ENCODE peak calls at places on chromosomes 4 and X, in six cellular contexts. One of them, this sample, is unnamed.

GRCh38 chrX:71664889-71665491 is 2.4 kb upstream of the LOC101059915 start:
- DNase-seq in ovary: no peak
- DNase-seq in astrocyte of the spinal cord: no peak
- DNase-seq in CD8-positive, alpha-beta memory T cell: no peak
- DNase-seq in NCI-H460: no peak
- DNase-seq in MV-4-11: no peak
- DNase-seq in this sample: no peak

GRCh38 chr4:152573861-152574260 is 38.0 kb upstream of the FBXW7 start:
- DNase-seq in ovary: no peak
- DNase-seq in astrocyte of the spinal cord: no peak
- DNase-seq in CD8-positive, alpha-beta memory T cell: no peak
- DNase-seq in NCI-H460: no peak
- DNase-seq in MV-4-11: no peak
- DNase-seq in this sample: no peak

GRCh38 chr4:141713771-141714445 is 77.5 kb downstream of the IL15 start:
- DNase-seq in ovary: no peak
- DNase-seq in astrocyte of the spinal cord: peak; percentile 76
- DNase-seq in CD8-positive, alpha-beta memory T cell: no peak
- DNase-seq in NCI-H460: no peak
- DNase-seq in MV-4-11: no peak
- DNase-seq in this sample: no peak

GRCh38 chrX:129741880-129742758 is 3.3 kb downstream of the XPNPEP2 start:
- DNase-seq in ovary: no peak
- DNase-seq in astrocyte of the spinal cord: no peak
- DNase-seq in CD8-positive, alpha-beta memory T cell: no peak
- DNase-seq in NCI-H460: no peak
- DNase-seq in MV-4-11: no peak
- DNase-seq in this sample: no peak

GRCh38 chrX:154596290-154596929 is 11.5 kb downstream of the CTAG1A start:
- DNase-seq in ovary: no peak
- DNase-seq in astrocyte of the spinal cord: peak; percentile 77
- DNase-seq in CD8-positive, alpha-beta memory T cell: no peak
- DNase-seq in NCI-H460: peak; percentile 37
- DNase-seq in MV-4-11: peak; percentile 74
- DNase-seq in this sample: no peak

GRCh38 chr4:140720387-140721087 is 35.6 kb downstream of the TBC1D9 start:
- DNase-seq in ovary: no peak
- DNase-seq in astrocyte of the spinal cord: no peak
- DNase-seq in CD8-positive, alpha-beta memory T cell: no peak
- DNase-seq in NCI-H460: no peak
- DNase-seq in MV-4-11: no peak
- DNase-seq in this sample: no peak

GRCh38 chrX:15127010-15127409 is 142.9 kb downstream of the ASB9 start:
- DNase-seq in ovary: no peak
- DNase-seq in astrocyte of the spinal cord: no peak
- DNase-seq in CD8-positive, alpha-beta memory T cell: no peak
- DNase-seq in NCI-H460: no peak
- DNase-seq in MV-4-11: no peak
- DNase-seq in this sample: no peak

GRCh38 chrX:69323786-69324720 is 158.8 kb upstream of the PJA1 start:
- DNase-seq in ovary: no peak
- DNase-seq in astrocyte of the spinal cord: no peak
- DNase-seq in CD8-positive, alpha-beta memory T cell: no peak
- DNase-seq in NCI-H460: no peak
- DNase-seq in MV-4-11: no peak
- DNase-seq in this sample: no peak

GRCh38 chr4:71958978-71959377 is 72.8 kb upstream of the NPFFR2 start:
- DNase-seq in ovary: no peak
- DNase-seq in astrocyte of the spinal cord: no peak
- DNase-seq in CD8-positive, alpha-beta memory T cell: no peak
- DNase-seq in NCI-H460: no peak
- DNase-seq in MV-4-11: no peak
- DNase-seq in this sample: no peak

This sample was measured in right cardiac atrium.